ENCODE peak calls at places on chromosomes 16 and 17, in seven cellular contexts. R is glutamatergic neuron; A is sigmoid colon; O is SJCRH30; J is HEK293T; U is ACHN; X is naive thymus-derived CD4-positive, alpha-beta T cell. T is an unnamed sample.

GRCh38 chr16:47815655-47816054 is 340.1 kb downstream of the ABCC12 start:
- DNase-seq in R (no peak), A (no peak), O (no peak), J (no peak), U (no peak), X (no peak), T (no peak)

GRCh38 chr16:89695875-89696597 is 5.5 kb downstream of the SPATA2L start:
- DNase-seq in R (no peak), A (no peak), O (no peak), J (no peak), U (no peak), X (no peak), T (no peak)

GRCh38 chr17:64938925-64939474 is 19.7 kb upstream of the LRRC37A3 start:
- DNase-seq in R (peak), A (no peak), O (peak), J (peak), U (peak), X (no peak), T (no peak)

GRCh38 chr16:81585785-81586184 is 141.2 kb downstream of the CMIP start:
- DNase-seq in R (no peak), A (no peak), O (no peak), J (peak), U (peak), X (no peak), T (no peak)

GRCh38 chr16:26987631-26988030 is 79.1 kb upstream of the C16orf82 start:
- DNase-seq in R (no peak), A (no peak), O (no peak), J (no peak), U (peak), X (no peak), T (no peak)

GRCh38 chr17:56629450-56630187 is 36.1 kb downstream of the NOG start:
- DNase-seq in R (peak), A (no peak), O (peak), J (peak), U (peak), X (peak), T (no peak)

GRCh38 chr16:62853887-62854286 is 817.6 kb upstream of the CDH8 start:
- DNase-seq in R (no peak), A (no peak), O (no peak), J (no peak), U (no peak), X (no peak), T (no peak)

GRCh38 chr17:4986951-4987766 is at the start of gene CAMTA2:
- DNase-seq in R (peak), A (peak), O (peak), J (peak), U (peak), X (peak), T (peak)

GRCh38 chr17:2282297-2282873 is 21.2 kb downstream of the SMG6 start:
- DNase-seq in R (no peak), A (no peak), O (peak), J (peak), U (peak), X (peak), T (no peak)

GRCh38 chr17:8857919-8858318 is 9.6 kb downstream of the PIK3R6 start:
- DNase-seq in R (no peak), A (no peak), O (no peak), J (no peak), U (no peak), X (peak), T (no peak)

GRCh38 chr16:79209308-79209707 is 391.2 kb downstream of the MAF start:
- DNase-seq in R (no peak), A (no peak), O (no peak), J (no peak), U (no peak), X (no peak), T (no peak)

GRCh38 chr16:49003022-49003421 is 278.6 kb downstream of the CBLN1 start:
- DNase-seq in R (no peak), A (no peak), O (no peak), J (no peak), U (no peak), X (no peak), T (no peak)

GRCh38 chr16:77869997-77870813 is 81.8 kb downstream of the VAT1L start:
- DNase-seq in R (no peak), A (no peak), O (no peak), J (no peak), U (no peak), X (no peak), T (no peak)

GRCh38 chr16:3665508-3665907 is 11.0 kb downstream of the DNASE1 start:
- DNase-seq in R (no peak), A (no peak), O (no peak), J (no peak), U (no peak), X (peak), T (no peak)

GRCh38 chr16:66543541-66543940 is 6.4 kb downstream of the TK2 start:
- DNase-seq in R (no peak), A (no peak), O (no peak), J (no peak), U (no peak), X (no peak), T (no peak)

GRCh38 chr16:66355526-66355925 is 11.0 kb upstream of the CDH5 start:
- DNase-seq in R (no peak), A (no peak), O (no peak), J (no peak), U (no peak), X (no peak), T (no peak)

GRCh38 chr16:56919099-56919800 is 12.7 kb upstream of the HERPUD1 start:
- DNase-seq in R (no peak), A (peak), O (no peak), J (no peak), U (no peak), X (no peak), T (no peak)

GRCh38 chr17:67615011-67615561 is 102.7 kb upstream of the NOL11 start:
- DNase-seq in R (peak), A (peak), O (peak), J (no peak), U (no peak), X (no peak), T (no peak)

GRCh38 chr16:68472581-68472980 is 24.3 kb upstream of the SMPD3 start:
- DNase-seq in R (no peak), A (no peak), O (no peak), J (no peak), U (no peak), X (no peak), T (no peak)

GRCh38 chr17:60463157-60463820 is 41.0 kb downstream of the CHCT1 start:
- DNase-seq in R (no peak), A (no peak), O (no peak), J (no peak), U (no peak), X (no peak), T (no peak)

GRCh38 chr16:19876501-19877059 is 8.1 kb downstream of the GPRC5B start:
- DNase-seq in R (no peak), A (no peak), O (no peak), J (no peak), U (no peak), X (no peak), T (no peak)

GRCh38 chr17:14791221-14791620 is 473.9 kb downstream of the PMP22 start:
- DNase-seq in R (no peak), A (no peak), O (no peak), J (no peak), U (no peak), X (no peak), T (no peak)

GRCh38 chr16:30183961-30184429 is 593 bp downstream of the CORO1A start:
- DNase-seq in R (peak), A (peak), O (no peak), J (no peak), U (no peak), X (peak), T (no peak)

GRCh38 chr17:38910325-38910724 is 15.1 kb upstream of the LASP1NB start:
- DNase-seq in R (no peak), A (peak), O (no peak), J (no peak), U (no peak), X (no peak), T (no peak)

GRCh38 chr17:40451420-40451819 is 8.2 kb downstream of the IGFBP4 start:
- DNase-seq in R (no peak), A (peak), O (no peak), J (no peak), U (no peak), X (no peak), T (no peak)